ENCODE peak calls at places on chromosomes 6 and 20, in six cellular contexts. J, N, Q, O, C and F are unnamed samples.

GRCh38 chr20:46512943-46513844 is at the start of gene ZNF334:
- DNase-seq in J (peak), N (peak), Q (peak), O (peak), C (peak), F (no peak)

GRCh38 chr6:33633462-33634158 is 12.5 kb downstream of the ITPR3 start:
- DNase-seq in J (peak), N (peak), Q (peak), O (peak), C (peak), F (no peak)

GRCh38 chr6:114063956-114064355 is 93.0 kb upstream of the HDAC2 start:
- DNase-seq in J (no peak), N (no peak), Q (no peak), O (no peak), C (no peak), F (no peak)

GRCh38 chr6:54262499-54262898 is 45.7 kb upstream of the TINAG start:
- DNase-seq in J (no peak), N (no peak), Q (no peak), O (no peak), C (no peak), F (no peak)

GRCh38 chr20:63298731-63299312 is 5.8 kb downstream of the COL20A1 start:
- DNase-seq in J (no peak), N (no peak), Q (no peak), O (no peak), C (no peak), F (no peak)

GRCh38 chr20:42923348-42923918 is 266.3 kb downstream of the PTPRT start:
- DNase-seq in J (no peak), N (no peak), Q (no peak), O (no peak), C (no peak), F (no peak)

GRCh38 chr20:21202284-21202683 is 76.4 kb downstream of the KIZ start:
- DNase-seq in J (no peak), N (no peak), Q (no peak), O (no peak), C (no peak), F (no peak)

GRCh38 chr20:53887973-53888372 is 182.4 kb downstream of the BCAS1 start:
- DNase-seq in J (no peak), N (no peak), Q (no peak), O (no peak), C (no peak), F (no peak)

GRCh38 chr20:32439132-32439829 is 81.2 kb downstream of the ASXL1 start:
- DNase-seq in J (no peak), N (no peak), Q (no peak), O (no peak), C (no peak), F (no peak)

GRCh38 chr20:24756292-24757025 is 192.6 kb upstream of the CST7 start:
- DNase-seq in J (no peak), N (no peak), Q (no peak), O (peak), C (no peak), F (no peak)

GRCh38 chr6:149052350-149053106 is 265.0 kb upstream of the TAB2 start:
- DNase-seq in J (no peak), N (no peak), Q (no peak), O (no peak), C (no peak), F (no peak)

GRCh38 chr20:56362833-56363413 is 4.1 kb downstream of the FAM210B start:
- DNase-seq in J (no peak), N (no peak), Q (peak), O (no peak), C (no peak), F (no peak)

GRCh38 chr20:3911956-3912355 is 22.8 kb downstream of the PANK2 start:
- DNase-seq in J (no peak), N (no peak), Q (no peak), O (peak), C (no peak), F (no peak)

GRCh38 chr20:23686046-23686750 is 2.6 kb downstream of the CST4 start:
- DNase-seq in J (no peak), N (no peak), Q (no peak), O (no peak), C (no peak), F (no peak)

GRCh38 chr6:36970892-36971842 is 14.8 kb downstream of the MTCH1 start:
- DNase-seq in J (no peak), N (no peak), Q (no peak), O (no peak), C (no peak), F (no peak)

GRCh38 chr20:3621111-3621510 is 42.1 kb downstream of the GFRA4 start:
- DNase-seq in J (no peak), N (no peak), Q (no peak), O (no peak), C (no peak), F (no peak)

GRCh38 chr20:33716498-33716897 is 3.6 kb downstream of the PXMP4 start:
- DNase-seq in J (no peak), N (no peak), Q (no peak), O (no peak), C (no peak), F (no peak)

GRCh38 chr6:3789018-3789895 is 37.7 kb upstream of the PXDC1 start:
- DNase-seq in J (no peak), N (no peak), Q (no peak), O (no peak), C (no peak), F (no peak)

GRCh38 chr20:37945034-37945660 is 42.2 kb downstream of the VSTM2L start:
- DNase-seq in J (no peak), N (no peak), Q (no peak), O (peak), C (no peak), F (peak)

GRCh38 chr20:53194310-53194709 is 222.2 kb downstream of the TSHZ2 start:
- DNase-seq in J (no peak), N (no peak), Q (no peak), O (no peak), C (no peak), F (no peak)

DNA sequence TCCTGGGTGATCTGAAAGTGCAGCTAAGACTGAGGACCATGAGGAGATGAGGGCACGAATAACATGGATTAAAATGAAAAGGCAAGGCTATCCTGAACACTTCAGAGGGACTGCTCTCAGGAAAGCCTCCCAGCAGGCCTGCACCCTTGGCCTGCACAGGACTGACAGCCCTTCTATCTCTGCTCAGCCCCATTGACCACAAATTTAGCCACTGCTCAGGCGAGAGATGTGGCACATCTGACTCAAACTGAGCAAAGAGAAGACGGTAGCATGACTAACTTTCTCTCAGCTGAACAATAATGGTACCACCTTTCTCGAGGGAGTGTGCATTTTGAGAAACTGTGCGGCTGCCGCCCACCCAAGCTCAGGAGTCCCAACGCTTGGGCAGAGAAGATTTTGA is 257.5 kb downstream of the ADGB start:
- DNase-seq in J (no peak), N (no peak), Q (no peak), O (no peak), C (no peak), F (no peak)
- H3K4me3 ChIP-seq in J (no peak), N (no peak), Q (no peak), O (no peak), C (no peak), F (no peak)

DNA sequence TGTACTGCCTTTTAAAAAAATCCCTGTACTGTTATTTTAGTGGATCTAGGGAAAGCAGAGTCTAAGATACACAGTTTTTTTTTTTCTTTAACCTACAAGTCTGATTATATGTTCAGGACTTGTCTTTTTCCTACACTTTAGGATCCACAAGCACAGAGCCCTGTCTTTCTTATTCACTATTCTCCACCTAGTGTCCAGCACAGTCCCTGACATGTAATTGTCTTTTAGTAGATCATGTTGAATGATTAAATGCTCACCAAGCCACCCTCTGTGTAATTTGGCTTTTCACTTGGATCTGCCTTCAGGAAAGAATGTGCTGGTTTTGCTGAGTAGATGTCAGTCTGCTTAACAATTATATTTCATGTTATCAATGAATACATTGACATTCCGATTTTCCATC is 35.8 kb upstream of the YWHAB start:
- DNase-seq in J (no peak), N (no peak), Q (no peak), O (no peak), C (no peak), F (no peak)
- TF ChIP-seq CTCF in J (no peak), N (no peak), Q (no peak), O (no peak), C (no peak), F (no peak)

DNA sequence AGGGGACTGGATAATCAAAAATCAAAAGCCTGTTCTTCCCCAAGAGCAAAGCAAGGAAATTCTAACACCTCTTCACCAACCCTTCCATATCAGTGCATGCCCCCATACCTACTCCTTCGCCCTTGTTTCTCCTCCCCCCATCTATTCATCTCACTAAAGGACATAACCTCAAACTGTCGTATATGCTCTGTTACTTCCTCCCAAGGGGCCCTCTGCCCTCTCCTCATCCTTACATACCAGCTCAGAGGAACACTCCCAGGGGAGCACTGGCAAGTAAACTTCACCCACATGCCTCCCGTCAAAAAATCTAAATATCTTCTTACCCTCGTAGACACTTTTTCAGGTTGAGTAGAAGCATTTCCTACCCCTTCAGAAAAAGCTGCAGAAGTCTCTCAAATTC is 9.4 kb upstream of the ADTRP start:
- DNase-seq in J (no peak), N (no peak), Q (no peak), O (no peak), C (no peak), F (no peak)
- TF ChIP-seq POLR2A in J (no peak), N (no peak), Q (no peak), O (no peak), C (no peak), F (no peak)

DNA sequence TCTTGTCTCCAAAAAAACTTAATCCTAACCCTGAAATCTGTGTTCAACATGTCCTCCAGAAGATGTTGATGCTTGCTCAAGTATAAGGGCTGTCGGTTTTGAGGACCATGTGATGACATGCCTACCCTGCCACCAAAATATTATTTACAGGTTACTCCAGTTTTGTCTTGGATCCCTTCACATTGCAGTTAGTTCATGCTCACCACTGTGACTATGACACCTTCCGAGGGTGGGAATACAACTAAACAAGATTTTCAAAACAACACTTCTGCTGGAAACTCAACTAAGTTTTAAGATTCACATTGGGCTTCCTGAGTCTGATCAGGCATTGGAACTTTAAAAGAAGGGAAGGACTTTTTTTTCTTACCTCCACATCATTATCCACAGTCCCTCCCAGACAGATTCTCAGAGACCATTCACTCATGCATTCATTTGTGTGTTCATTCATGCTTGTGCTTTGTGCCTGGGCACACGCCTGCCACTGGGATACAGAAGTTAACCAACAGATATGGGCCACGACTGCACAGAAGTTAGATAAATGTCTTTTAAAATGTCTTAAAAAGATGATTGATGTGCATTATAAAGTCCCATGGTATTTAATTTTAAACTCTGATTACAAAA is 118.7 kb upstream of the GJE1 start:
- DNase-seq in J (no peak), N (no peak), Q (no peak), O (no peak), C (no peak), F (no peak)
- H3K4me3 ChIP-seq in J (no peak), N (no peak), Q (no peak), O (no peak), C (no peak), F (no peak)

DNA sequence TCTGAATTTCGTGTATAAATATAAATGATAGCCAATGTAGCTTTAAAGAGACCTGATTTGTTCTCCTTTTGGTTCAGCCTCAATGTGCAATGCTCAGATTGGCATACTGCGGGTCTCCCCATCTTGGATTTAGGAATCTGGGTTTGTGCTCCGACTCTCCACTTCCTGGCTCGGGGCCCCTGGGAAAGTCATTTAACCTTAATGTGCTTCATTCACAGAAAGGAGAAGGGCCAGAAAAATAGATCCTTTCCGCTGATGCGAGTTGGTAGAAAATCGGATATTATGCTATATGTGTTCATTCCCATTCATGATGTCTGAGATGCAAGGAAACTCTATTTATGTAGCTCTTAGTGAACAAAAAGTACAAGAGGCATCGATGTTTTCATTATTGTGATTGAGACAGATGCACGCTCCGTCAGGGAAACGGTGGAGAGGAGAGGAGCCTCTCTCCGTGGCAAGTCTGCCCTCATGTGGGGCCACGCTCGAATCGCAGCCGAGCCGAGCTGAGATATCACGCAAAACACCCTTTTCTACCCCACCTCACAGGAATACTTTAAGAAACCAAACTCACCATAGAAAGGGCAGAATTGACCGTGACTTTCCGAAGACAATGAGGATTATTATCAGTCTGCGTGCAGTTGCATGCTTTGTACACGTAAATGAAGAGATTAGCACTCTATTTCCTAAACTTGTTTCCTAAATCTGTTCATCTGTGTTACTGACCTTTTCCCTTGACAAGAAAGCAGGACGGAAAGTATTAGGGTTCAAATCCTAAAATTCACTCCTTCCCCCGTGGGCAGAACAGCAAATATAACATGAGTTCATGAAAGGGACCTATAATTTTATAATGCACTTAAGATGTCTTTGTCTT is 136.6 kb downstream of the COL9A1 start:
- DNase-seq in J (peak), N (no peak), Q (no peak), O (peak), C (peak), F (no peak)
- TF ChIP-seq CTCF in J (peak), N (no peak), Q (no peak), O (peak), C (peak), F (no peak)

DNA sequence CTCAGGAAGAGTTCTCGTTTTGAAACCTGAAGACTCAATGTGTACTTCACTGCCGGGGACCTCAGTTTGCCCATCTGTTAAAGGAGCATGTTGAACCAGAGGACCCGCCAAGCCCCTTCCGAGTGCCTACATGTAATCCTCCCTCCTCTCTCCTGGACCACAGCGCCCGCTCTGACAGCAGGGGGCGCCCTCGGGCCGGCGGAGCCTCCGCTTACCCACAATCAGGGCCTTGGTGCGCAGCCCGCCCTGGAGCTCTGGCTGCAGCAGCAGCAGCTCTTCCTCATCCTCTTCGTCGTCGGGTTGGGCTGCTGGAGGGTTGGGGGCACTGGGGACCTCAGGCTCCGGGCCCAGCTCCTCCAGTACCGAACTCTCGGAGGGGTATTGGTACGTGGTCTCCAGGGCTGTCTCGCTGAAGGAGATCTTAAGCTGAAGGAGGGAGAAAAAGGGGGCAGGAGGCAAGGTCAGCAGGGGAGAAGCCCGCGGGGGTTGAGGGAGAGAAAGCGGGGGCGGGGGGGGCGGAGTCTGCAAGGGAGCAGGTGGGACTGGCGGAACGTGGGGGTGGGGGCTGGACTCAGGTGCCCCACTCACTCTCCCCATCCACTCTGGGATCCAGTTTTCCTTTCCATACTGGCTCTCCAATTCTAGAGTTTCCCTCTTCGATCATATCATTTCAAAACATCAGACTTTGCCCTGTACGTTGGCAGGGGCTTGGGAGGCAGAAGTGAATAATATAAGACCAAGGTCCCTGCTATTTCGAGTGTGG is 6.3 kb upstream of the DHX16 start:
- DNase-seq in J (peak), N (peak), Q (peak), O (peak), C (peak), F (peak)
- TF ChIP-seq POLR2A in J (no peak), N (no peak), Q (no peak), O (no peak), C (no peak), F (no peak)

GRCh38 chr6:142740449-142740848 is 204.5 kb downstream of the HIVEP2 start:
- DNase-seq in J (no peak), N (no peak), Q (no peak), O (no peak), C (no peak), F (no peak)
- H3K4me3 ChIP-seq in J (no peak), N (no peak), Q (no peak), O (no peak), C (no peak), F (no peak)

DNA sequence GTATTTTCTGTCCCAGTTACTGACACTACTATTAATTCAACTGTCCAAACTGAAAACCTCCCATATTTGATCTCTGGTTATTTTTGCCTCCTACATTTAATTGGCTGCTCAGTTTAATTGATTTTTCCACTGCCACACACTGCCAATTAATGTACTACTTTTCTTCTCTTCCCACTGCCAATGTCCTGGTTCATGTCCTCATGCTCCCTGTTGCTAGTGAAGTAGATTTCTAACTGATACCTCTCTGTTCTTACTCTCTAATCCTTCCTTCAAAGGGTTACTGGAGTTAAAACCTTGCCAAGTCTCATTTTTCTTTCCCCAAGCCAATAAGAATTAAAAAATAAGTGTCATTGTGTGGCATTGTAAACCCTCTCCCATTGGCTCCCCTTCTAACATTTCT is 440.6 kb upstream of the JAG1 start:
- DNase-seq in J (no peak), N (no peak), Q (no peak), O (no peak), C (no peak), F (no peak)
- TF ChIP-seq CTCF in J (no peak), N (no peak), Q (no peak), O (no peak), C (no peak), F (no peak)